ENCODE peak calls at places on chromosomes 16 and 17, in nine cellular contexts. One of them, this sample, is unnamed.

GRCh38 chr17:77677637-77678036 is 280.9 kb upstream of the TNRC6C start:
- DNase-seq in RCC 7860: no peak
- DNase-seq in GM12891: no peak
- DNase-seq in germinal center: no peak
- DNase-seq in cardiac fibroblast: no peak
- DNase-seq in ELR: no peak
- DNase-seq in fibroblast of the conjunctiva: no peak
- DNase-seq in left ventricle myocardium inferior: peak
- DNase-seq in GM06990: no peak
- DNase-seq in this sample: no peak

GRCh38 chr17:80474231-80474932 is 2.0 kb downstream of the NPTX1 start:
- DNase-seq in RCC 7860: peak
- DNase-seq in GM12891: no peak
- DNase-seq in germinal center: no peak
- DNase-seq in cardiac fibroblast: peak
- DNase-seq in ELR: peak
- DNase-seq in fibroblast of the conjunctiva: peak
- DNase-seq in left ventricle myocardium inferior: no peak
- DNase-seq in GM06990: no peak
- DNase-seq in this sample: no peak

GRCh38 chr16:67111951-67112444 is 2.3 kb downstream of the PHAF1 start:
- DNase-seq in RCC 7860: no peak
- DNase-seq in GM12891: no peak
- DNase-seq in germinal center: no peak
- DNase-seq in cardiac fibroblast: no peak
- DNase-seq in ELR: no peak
- DNase-seq in fibroblast of the conjunctiva: no peak
- DNase-seq in left ventricle myocardium inferior: no peak
- DNase-seq in GM06990: no peak
- DNase-seq in this sample: no peak

GRCh38 chr16:88377961-88378360 is 4.8 kb upstream of the ZNF469 start:
- DNase-seq in RCC 7860: no peak
- DNase-seq in GM12891: no peak
- DNase-seq in germinal center: no peak
- DNase-seq in cardiac fibroblast: no peak
- DNase-seq in ELR: no peak
- DNase-seq in fibroblast of the conjunctiva: no peak
- DNase-seq in left ventricle myocardium inferior: peak
- DNase-seq in GM06990: no peak
- DNase-seq in this sample: no peak

GRCh38 chr17:64741038-64741641 is 79.0 kb upstream of the SMURF2 start:
- DNase-seq in RCC 7860: no peak
- DNase-seq in GM12891: no peak
- DNase-seq in germinal center: no peak
- DNase-seq in cardiac fibroblast: peak
- DNase-seq in ELR: peak
- DNase-seq in fibroblast of the conjunctiva: no peak
- DNase-seq in left ventricle myocardium inferior: no peak
- DNase-seq in GM06990: no peak
- DNase-seq in this sample: no peak

GRCh38 chr17:13346996-13347762 is 254.6 kb downstream of the HS3ST3A1 start:
- DNase-seq in RCC 7860: peak
- DNase-seq in GM12891: no peak
- DNase-seq in germinal center: no peak
- DNase-seq in cardiac fibroblast: peak
- DNase-seq in ELR: peak
- DNase-seq in fibroblast of the conjunctiva: peak
- DNase-seq in left ventricle myocardium inferior: no peak
- DNase-seq in GM06990: no peak
- DNase-seq in this sample: no peak

GRCh38 chr17:81125573-81126081 is 39.7 kb upstream of the PVALEF start:
- DNase-seq in RCC 7860: peak
- DNase-seq in GM12891: no peak
- DNase-seq in germinal center: no peak
- DNase-seq in cardiac fibroblast: peak
- DNase-seq in ELR: no peak
- DNase-seq in fibroblast of the conjunctiva: no peak
- DNase-seq in left ventricle myocardium inferior: no peak
- DNase-seq in GM06990: no peak
- DNase-seq in this sample: no peak

GRCh38 chr17:12927541-12928425 is 90.0 kb downstream of the ELAC2 start:
- DNase-seq in RCC 7860: no peak
- DNase-seq in GM12891: no peak
- DNase-seq in germinal center: no peak
- DNase-seq in cardiac fibroblast: peak
- DNase-seq in ELR: no peak
- DNase-seq in fibroblast of the conjunctiva: no peak
- DNase-seq in left ventricle myocardium inferior: peak
- DNase-seq in GM06990: no peak
- DNase-seq in this sample: no peak

GRCh38 chr17:9213311-9213655 is 192.0 kb downstream of the NTN1 start:
- DNase-seq in RCC 7860: no peak
- DNase-seq in GM12891: no peak
- DNase-seq in germinal center: no peak
- DNase-seq in cardiac fibroblast: no peak
- DNase-seq in ELR: no peak
- DNase-seq in fibroblast of the conjunctiva: no peak
- DNase-seq in left ventricle myocardium inferior: no peak
- DNase-seq in GM06990: no peak
- DNase-seq in this sample: no peak

GRCh38 chr17:77730376-77730775 is 228.1 kb upstream of the TNRC6C start:
- DNase-seq in RCC 7860: no peak
- DNase-seq in GM12891: no peak
- DNase-seq in germinal center: no peak
- DNase-seq in cardiac fibroblast: no peak
- DNase-seq in ELR: no peak
- DNase-seq in fibroblast of the conjunctiva: no peak
- DNase-seq in left ventricle myocardium inferior: no peak
- DNase-seq in GM06990: no peak
- DNase-seq in this sample: no peak

GRCh38 chr17:56031636-56032035 is 121.6 kb upstream of the ANKFN1 start:
- DNase-seq in RCC 7860: no peak
- DNase-seq in GM12891: no peak
- DNase-seq in germinal center: no peak
- DNase-seq in cardiac fibroblast: no peak
- DNase-seq in ELR: no peak
- DNase-seq in fibroblast of the conjunctiva: no peak
- DNase-seq in left ventricle myocardium inferior: no peak
- DNase-seq in GM06990: peak
- DNase-seq in this sample: no peak

GRCh38 chr16:8626946-8627345 is 5.4 kb downstream of the METTL22 start:
- DNase-seq in RCC 7860: no peak
- DNase-seq in GM12891: no peak
- DNase-seq in germinal center: no peak
- DNase-seq in cardiac fibroblast: no peak
- DNase-seq in ELR: no peak
- DNase-seq in fibroblast of the conjunctiva: no peak
- DNase-seq in left ventricle myocardium inferior: no peak
- DNase-seq in GM06990: no peak
- DNase-seq in this sample: no peak

GRCh38 chr17:61574542-61575351 is 16.3 kb downstream of the NACA2 start:
- DNase-seq in RCC 7860: no peak
- DNase-seq in GM12891: no peak
- DNase-seq in germinal center: no peak
- DNase-seq in cardiac fibroblast: peak
- DNase-seq in ELR: peak
- DNase-seq in fibroblast of the conjunctiva: peak
- DNase-seq in left ventricle myocardium inferior: no peak
- DNase-seq in GM06990: no peak
- DNase-seq in this sample: no peak

GRCh38 chr16:85345129-85345639 is 232.9 kb upstream of the CIBAR2 start:
- DNase-seq in RCC 7860: no peak
- DNase-seq in GM12891: no peak
- DNase-seq in germinal center: no peak
- DNase-seq in cardiac fibroblast: no peak
- DNase-seq in ELR: no peak
- DNase-seq in fibroblast of the conjunctiva: no peak
- DNase-seq in left ventricle myocardium inferior: no peak
- DNase-seq in GM06990: no peak
- DNase-seq in this sample: no peak

GRCh38 chr16:57111420-57111819 is 19.0 kb downstream of the CPNE2 start:
- DNase-seq in RCC 7860: no peak
- DNase-seq in GM12891: no peak
- DNase-seq in germinal center: no peak
- DNase-seq in cardiac fibroblast: no peak
- DNase-seq in ELR: no peak
- DNase-seq in fibroblast of the conjunctiva: no peak
- DNase-seq in left ventricle myocardium inferior: no peak
- DNase-seq in GM06990: no peak
- DNase-seq in this sample: no peak

GRCh38 chr16:12126091-12126806 is 149.7 kb downstream of the SNX29 start:
- DNase-seq in RCC 7860: no peak
- DNase-seq in GM12891: no peak
- DNase-seq in germinal center: no peak
- DNase-seq in cardiac fibroblast: no peak
- DNase-seq in ELR: no peak
- DNase-seq in fibroblast of the conjunctiva: no peak
- DNase-seq in left ventricle myocardium inferior: no peak
- DNase-seq in GM06990: no peak
- DNase-seq in this sample: no peak

GRCh38 chr17:61124562-61124961 is 275.1 kb upstream of the TBX2 start:
- DNase-seq in RCC 7860: no peak
- DNase-seq in GM12891: no peak
- DNase-seq in germinal center: no peak
- DNase-seq in cardiac fibroblast: no peak
- DNase-seq in ELR: no peak
- DNase-seq in fibroblast of the conjunctiva: no peak
- DNase-seq in left ventricle myocardium inferior: no peak
- DNase-seq in GM06990: no peak
- DNase-seq in this sample: no peak

GRCh38 chr17:82957469-82957795 is 117.6 kb upstream of the ZNF750 start:
- DNase-seq in RCC 7860: no peak
- DNase-seq in GM12891: no peak
- DNase-seq in germinal center: no peak
- DNase-seq in cardiac fibroblast: no peak
- DNase-seq in ELR: no peak
- DNase-seq in fibroblast of the conjunctiva: no peak
- DNase-seq in left ventricle myocardium inferior: no peak
- DNase-seq in GM06990: no peak
- DNase-seq in this sample: no peak